ENCODE peak calls at places on chromosomes 11 and 22, in four cellular contexts. N is breast epithelium, G is GM12878, B is PC-3. O is an unnamed sample.

GRCh38 chr11:112776834-112777793 is 184.1 kb upstream of the NCAM1 start:
- DNase-seq in N (no peak), G (no peak), B (no peak), O (no peak)

GRCh38 chr11:75966546-75967287 is 151.7 kb downstream of the UVRAG start:
- DNase-seq in N (no peak), G (no peak), B (peak; percentile 94), O (no peak)

GRCh38 chr11:92152245-92152644 is 72.4 kb upstream of the FAT3 start:
- DNase-seq in N (no peak), G (no peak), B (peak; percentile 45), O (no peak)

GRCh38 chr11:12724301-12725046 is 50.3 kb downstream of the TEAD1 start:
- DNase-seq in N (peak; percentile 80), G (no peak), B (peak; percentile 96), O (peak; percentile 94)

GRCh38 chr11:128757235-128757711 is 63.4 kb downstream of the FLI1 start:
- DNase-seq in N (no peak), G (peak; percentile 93), B (peak; percentile 50), O (no peak)

GRCh38 chr22:50125029-50125428 is 35.2 kb downstream of the MOV10L1 start:
- DNase-seq in N (no peak), G (no peak), B (no peak), O (no peak)

GRCh38 chr11:2590951-2591754 is 108.6 kb downstream of the KCNQ1OT1 start:
- DNase-seq in N (no peak), G (no peak), B (no peak), O (peak; percentile 6)

GRCh38 chr11:76637491-76638266 is 32.9 kb downstream of the LRRC32 start:
- DNase-seq in N (no peak), G (peak; percentile 67), B (no peak), O (no peak)

GRCh38 chr11:19919050-19919561 is 206.5 kb downstream of the NAV2 start:
- DNase-seq in N (peak; percentile 73), G (no peak), B (peak; percentile 97), O (no peak)

GRCh38 chr11:115659061-115659963 is 155.1 kb upstream of the CADM1 start:
- DNase-seq in N (no peak), G (no peak), B (no peak), O (no peak)

GRCh38 chr22:48218889-48219420 is 1456.5 kb downstream of the TBC1D22A start:
- DNase-seq in N (no peak), G (no peak), B (no peak), O (no peak)

GRCh38 chr22:49923445-49923844 is 5.0 kb downstream of the CRELD2 start:
- DNase-seq in N (no peak), G (no peak), B (no peak), O (no peak)

GRCh38 chr11:119567667-119568582 is 145.0 kb upstream of the THY1 start:
- DNase-seq in N (no peak), G (peak; percentile 56), B (peak; percentile 91), O (no peak)

GRCh38 chr22:45972091-45972867 is 4.7 kb downstream of the WNT7B start:
- DNase-seq in N (no peak), G (no peak), B (no peak), O (no peak)

GRCh38 chr11:67255864-67256263 is 10.4 kb upstream of the GRK2 start:
- DNase-seq in N (peak; percentile 37), G (no peak), B (no peak), O (no peak)

GRCh38 chr11:73622920-73623593 is 23.3 kb upstream of the PLEKHB1 start:
- DNase-seq in N (no peak), G (no peak), B (peak; percentile 19), O (no peak)

GRCh38 chr11:73623651-73624050 is 22.7 kb upstream of the PLEKHB1 start:
- DNase-seq in N (no peak), G (no peak), B (no peak), O (no peak)

GRCh38 chr11:73629907-73630306 is 16.5 kb upstream of the PLEKHB1 start:
- DNase-seq in N (no peak), G (no peak), B (no peak), O (no peak)

GRCh38 chr11:73625690-73626318 is 20.6 kb upstream of the PLEKHB1 start:
- DNase-seq in N (peak; percentile 77), G (peak; percentile 23), B (peak; percentile 93), O (no peak)
- TF ChIP-seq CTCF in N (peak; percentile 91), G (peak; percentile 83), B (peak; percentile 92), O (no peak)

GRCh38 chr11:85540181-85540580 is 87.0 kb downstream of the DLG2 start:
- DNase-seq in N (no peak), G (no peak), B (no peak), O (no peak)
- TF ChIP-seq CTCF in N (no peak), G (no peak), B (no peak), O (no peak)

GRCh38 chr11:13834463-13834862 is 128.1 kb upstream of the SPON1 start:
- DNase-seq in N (no peak), G (no peak), B (peak; percentile 12), O (no peak)
- TF ChIP-seq CTCF in N (no peak), G (peak; percentile 7), B (peak; percentile 58), O (no peak)

GRCh38 chr11:69208190-69209037 is 52.7 kb downstream of the SMIM38 start:
- DNase-seq in N (peak; percentile 43), G (no peak), B (no peak), O (no peak)
- TF ChIP-seq CTCF in N (no peak), G (no peak), B (no peak), O (no peak)

DNA sequence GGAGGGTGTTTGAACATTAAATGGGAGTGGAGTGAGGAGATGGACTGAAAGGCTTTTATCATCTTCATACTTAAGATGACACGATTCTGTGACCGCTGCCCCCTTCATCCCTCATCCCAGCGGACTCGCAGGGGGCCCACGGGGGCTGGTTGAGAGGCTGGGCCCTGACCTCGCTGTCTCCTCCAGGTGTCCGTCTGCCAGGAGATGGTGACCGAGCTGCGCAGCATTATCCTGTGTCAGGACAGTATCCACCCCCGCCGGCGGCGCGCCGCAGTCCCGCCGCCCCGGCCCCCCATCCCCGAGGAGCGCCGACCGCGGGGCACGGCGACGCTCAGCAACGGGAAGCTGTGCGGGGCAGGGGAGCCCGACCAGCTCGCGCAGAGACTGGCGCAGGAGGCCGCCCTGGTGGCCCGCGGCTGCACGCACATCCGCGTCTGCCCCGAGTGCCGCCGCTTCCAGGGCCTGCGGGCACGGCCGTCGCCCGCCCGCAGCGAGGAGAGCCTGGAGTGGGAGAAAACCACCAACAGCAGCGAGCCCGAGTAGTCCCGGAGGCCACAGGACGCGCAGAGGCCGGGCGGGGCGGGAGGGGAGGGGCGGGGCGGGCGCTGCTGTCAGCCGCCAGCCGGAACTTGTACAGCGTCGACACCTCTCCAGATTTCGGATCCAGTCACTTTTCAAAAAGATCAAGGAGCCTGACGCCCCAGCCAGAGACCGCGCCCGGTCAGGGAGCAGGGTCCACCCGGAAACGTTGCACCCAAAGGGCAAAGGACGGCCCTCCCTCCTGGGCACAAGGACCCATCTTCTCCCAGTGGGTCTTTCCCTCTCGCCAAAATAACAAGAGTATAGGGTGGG is 38.0 kb upstream of the TBCEL start:
- DNase-seq in N (no peak), G (no peak), B (peak; percentile 47), O (no peak)
- TF ChIP-seq CTCF in N (no peak), G (no peak), B (peak; percentile 25), O (no peak)

GRCh38 chr22:39120983-39121382 is 23.9 kb downstream of the APOBEC3H start:
- DNase-seq in N (no peak), G (no peak), B (no peak), O (no peak)

GRCh38 chr22:39114157-39114511 is 17.1 kb downstream of the APOBEC3H start:
- DNase-seq in N (no peak), G (no peak), B (no peak), O (no peak)

GRCh38 chr22:39115976-39116621 is 19.1 kb downstream of the APOBEC3H start:
- DNase-seq in N (no peak), G (no peak), B (no peak), O (no peak)

GRCh38 chr22:39115570-39115969 is 18.5 kb downstream of the APOBEC3H start:
- DNase-seq in N (no peak), G (no peak), B (no peak), O (no peak)

DNA sequence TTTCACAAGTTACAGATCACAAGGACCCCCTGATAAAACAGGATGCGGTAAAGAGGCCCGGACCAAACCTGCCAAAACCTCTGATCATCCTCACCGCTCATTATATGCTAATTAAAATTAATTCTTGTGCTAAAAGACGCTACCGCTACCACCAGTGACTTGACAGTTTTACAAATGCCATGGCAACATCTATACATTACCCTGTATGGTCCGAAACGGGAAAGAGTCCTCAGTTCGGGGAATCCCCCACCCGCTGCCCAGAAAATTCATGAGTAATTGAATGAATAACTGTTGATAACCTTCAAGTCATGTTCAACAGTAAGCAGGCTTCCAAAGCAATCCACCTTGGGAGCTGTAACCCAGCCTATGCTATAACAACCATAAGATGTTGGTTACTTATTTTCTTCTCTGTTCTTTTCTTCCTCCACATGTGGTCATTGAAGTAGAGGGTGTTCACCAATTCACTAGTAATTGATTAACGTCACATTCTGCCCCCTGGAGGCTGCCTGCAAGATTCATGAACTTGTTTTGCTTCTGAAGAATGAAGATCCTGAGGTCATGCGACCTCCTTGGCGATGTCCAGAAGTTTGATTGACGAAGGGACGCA is 20.6 kb downstream of the APOBEC3H start:
- DNase-seq in N (no peak), G (peak; percentile 81), B (peak; percentile 61), O (no peak)
- TF ChIP-seq CTCF in N (no peak), G (peak; percentile 64), B (peak; percentile 63), O (no peak)

GRCh38 chr11:46674463-46675287 is 25.7 kb downstream of the ARHGAP1 start:
- DNase-seq in N (no peak), G (no peak), B (no peak), O (no peak)

GRCh38 chr11:46673713-46674462 is 26.5 kb downstream of the ARHGAP1 start:
- DNase-seq in N (no peak), G (no peak), B (no peak), O (no peak)

GRCh38 chr11:46676436-46677158 is 23.8 kb downstream of the ARHGAP1 start:
- DNase-seq in N (no peak), G (no peak), B (no peak), O (no peak)

GRCh38 chr11:46675949-46676348 is 24.5 kb downstream of the ARHGAP1 start:
- DNase-seq in N (no peak), G (no peak), B (no peak), O (no peak)

DNA sequence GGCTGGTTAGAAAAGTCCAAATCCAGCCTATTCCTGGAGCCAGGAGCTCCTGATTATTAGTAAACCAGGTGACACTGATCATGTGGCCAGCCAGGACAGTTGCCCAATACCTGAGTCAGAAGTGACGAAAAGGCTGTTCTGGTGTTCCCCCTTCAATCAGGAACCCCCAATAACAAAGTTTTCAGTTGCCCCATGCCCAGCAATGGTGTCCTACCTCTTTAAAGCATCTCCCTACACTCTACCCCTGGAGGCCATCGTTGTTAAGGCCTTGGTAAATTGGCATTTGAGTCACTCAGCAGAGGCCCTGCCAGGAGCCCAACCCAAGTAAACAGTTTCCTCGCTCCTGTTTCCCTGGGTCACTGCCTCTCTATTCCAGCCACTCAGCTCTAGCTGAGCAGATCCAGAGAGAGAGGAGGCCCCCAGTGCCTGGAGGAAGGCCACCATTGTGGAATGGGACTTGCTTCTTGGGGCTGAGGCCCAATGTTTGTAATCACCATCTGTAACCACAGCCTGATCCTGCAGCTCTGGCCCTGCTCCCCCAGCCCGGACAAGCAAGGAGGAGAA is 25.0 kb downstream of the ARHGAP1 start:
- DNase-seq in N (peak; percentile 70), G (no peak), B (peak; percentile 72), O (peak; percentile 47)
- TF ChIP-seq CTCF in N (no peak), G (no peak), B (no peak), O (no peak)

GRCh38 chr22:21642584-21643448 is 714 bp downstream of the SDF2L1 start:
- DNase-seq in N (no peak), G (no peak), B (peak; percentile 69), O (no peak)
- TF ChIP-seq CTCF in N (peak; percentile 7), G (peak; percentile 74), B (peak; percentile 65), O (no peak)

O was measured in omental fat pad.